ENCODE peak calls at places on chromosome 15, in five cellular contexts. A is GM23338, M is mammary epithelial cell, H is endothelial cell of umbilical vein, F is brain microvascular endothelial cell. Z is an unnamed sample.

GRCh38 chr15:100663066-100663465 is 60.7 kb downstream of the ASB7 start:
- DNase-seq in M (no peak), F (no peak), H (no peak), A (peak), Z (no peak)

GRCh38 chr15:82648257-82649103 is 1.3 kb upstream of the CPEB1 start:
- DNase-seq in F (no peak), A (peak), H (no peak), M (no peak), Z (no peak)

GRCh38 chr15:101167791-101168462 is 83.9 kb downstream of the CHSY1 start:
- DNase-seq in H (peak), A (no peak), F (peak), M (peak), Z (peak)

GRCh38 chr15:85100186-85100937 is 118.7 kb downstream of the PDE8A start:
- DNase-seq in H (no peak), F (no peak), M (no peak), A (no peak), Z (no peak)

GRCh38 chr15:94327356-94327936 is 96.1 kb downstream of the MCTP2 start:
- DNase-seq in F (peak), M (peak), A (peak), H (peak), Z (no peak)

GRCh38 chr15:101348643-101349496 is 53.8 kb upstream of the SNRPA1 start:
- DNase-seq in H (no peak), M (peak), A (no peak), F (no peak), Z (no peak)

GRCh38 chr15:101310163-101310480 is 15.1 kb upstream of the SNRPA1 start:
- DNase-seq in A (no peak), H (no peak), F (no peak), M (no peak), Z (no peak)

GRCh38 chr15:31440754-31441298 is 114.2 kb downstream of the KLF13 start:
- DNase-seq in F (no peak), H (peak), M (no peak), A (peak), Z (no peak)

GRCh38 chr15:41513282-41514227 is at the start of gene LTK:
- DNase-seq in A (peak), H (no peak), F (no peak), M (no peak), Z (no peak)

GRCh38 chr15:25250011-25250596 is 188.7 kb downstream of the UBE3A start:
- DNase-seq in F (no peak), M (no peak), H (no peak), A (no peak), Z (no peak)

GRCh38 chr15:38145671-38146111 is 106.9 kb upstream of the SPRED1 start:
- DNase-seq in M (no peak), H (no peak), F (no peak), A (no peak), Z (no peak)

GRCh38 chr15:39156166-39156565 is 424.7 kb upstream of the THBS1 start:
- DNase-seq in A (no peak), M (no peak), H (no peak), F (no peak), Z (no peak)

GRCh38 chr15:42088801-42089640 is 5.3 kb downstream of the PLA2G4D start:
- DNase-seq in F (no peak), A (no peak), M (no peak), H (no peak), Z (no peak)

GRCh38 chr15:72127724-72128322 is 9.6 kb downstream of the SENP8 start:
- DNase-seq in F (no peak), M (no peak), H (no peak), A (no peak), Z (no peak)
- H3K4me3 ChIP-seq in F (no peak), M (no peak), H (no peak), A (no peak), Z (no peak)

GRCh38 chr15:72671531-72671930 is 14.5 kb downstream of the HIGD2B start:
- DNase-seq in H (no peak), A (peak), F (no peak), M (no peak), Z (no peak)
- H3K27ac ChIP-seq in H (no peak), A (peak), F (no peak), M (no peak), Z (no peak)

GRCh38 chr15:61522375-61522774 is 293.3 kb upstream of the RORA start:
- DNase-seq in H (no peak), F (no peak), M (no peak), A (no peak), Z (no peak)

GRCh38 chr15:61524091-61524490 is 295.0 kb upstream of the RORA start:
- DNase-seq in A (no peak), H (peak), M (no peak), F (no peak), Z (no peak)

GRCh38 chr15:61528590-61528929 is 299.5 kb upstream of the RORA start:
- DNase-seq in M (no peak), H (peak), A (peak), F (no peak), Z (no peak)

GRCh38 chr15:61530769-61531168 is 301.7 kb upstream of the RORA start:
- DNase-seq in H (peak), M (peak), F (no peak), A (peak), Z (no peak)

GRCh38 chr15:61527836-61528589 is 298.9 kb upstream of the RORA start:
- DNase-seq in M (peak), A (peak), H (peak), F (no peak), Z (no peak)
- H3K4me3 ChIP-seq in M (no peak), A (peak), H (no peak), F (no peak), Z (no peak)

GRCh38 chr15:37014137-37014536 is 86.2 kb downstream of the MEIS2 start:
- DNase-seq in M (no peak), A (no peak), H (no peak), F (no peak), Z (peak)

GRCh38 chr15:37016287-37016686 is 84.1 kb downstream of the MEIS2 start:
- DNase-seq in A (no peak), F (peak), M (no peak), H (no peak), Z (peak)

GRCh38 chr15:37015025-37015424 is 85.3 kb downstream of the MEIS2 start:
- DNase-seq in F (no peak), M (peak), A (no peak), H (no peak), Z (peak)

GRCh38 chr15:37015476-37015875 is 84.9 kb downstream of the MEIS2 start:
- DNase-seq in A (peak), M (no peak), F (no peak), H (no peak), Z (no peak)

GRCh38 chr15:37014566-37014965 is 85.8 kb downstream of the MEIS2 start:
- DNase-seq in H (no peak), A (no peak), M (no peak), F (no peak), Z (no peak)
- H3K27ac ChIP-seq in H (no peak), A (no peak), M (no peak), F (no peak), Z (peak)

DNA sequence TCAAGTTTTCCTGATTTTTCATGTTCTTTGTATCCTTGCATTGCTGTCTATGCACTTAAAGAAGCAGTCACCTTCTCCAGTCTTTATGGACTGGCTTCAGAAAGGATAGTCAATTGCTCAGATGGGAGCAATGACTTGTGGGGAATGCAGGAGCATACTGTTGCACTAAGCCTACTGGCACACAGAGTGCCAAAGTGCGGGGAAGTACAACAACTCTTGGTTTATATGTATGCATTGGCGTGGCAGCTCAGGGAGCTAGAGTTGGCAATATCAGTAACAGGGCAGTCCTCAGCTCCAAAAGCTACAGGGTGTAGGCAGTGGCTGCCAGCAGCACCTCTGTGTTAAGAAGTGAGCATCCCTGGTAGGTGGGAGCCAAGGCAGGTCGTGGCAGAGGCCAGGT is 141.1 kb downstream of the SCAPER start:
- DNase-seq in M (no peak), F (no peak), A (no peak), H (no peak), Z (no peak)
- H3K4me3 ChIP-seq in M (no peak), F (no peak), A (no peak), H (no peak), Z (no peak)

GRCh38 chr15:75024102-75024636 is 779 bp downstream of the PPCDC start:
- DNase-seq in F (no peak), M (peak), A (peak), H (peak), Z (peak)

GRCh38 chr15:75023194-75024101 is at the start of gene PPCDC:
- DNase-seq in H (peak), F (peak), A (peak), M (peak), Z (peak)

GRCh38 chr15:75022808-75023193 is 589 bp upstream of the PPCDC start:
- DNase-seq in M (no peak), F (no peak), H (no peak), A (no peak), Z (no peak)

GRCh38 chr15:75025548-75026260 is 2.3 kb downstream of the PPCDC start:
- DNase-seq in F (no peak), A (no peak), M (no peak), H (no peak), Z (no peak)

GRCh38 chr15:75025102-75025501 is 1.7 kb downstream of the PPCDC start:
- DNase-seq in H (no peak), F (no peak), M (no peak), A (no peak), Z (no peak)
- H3K27ac ChIP-seq in H (no peak), F (no peak), M (no peak), A (no peak), Z (no peak)

DNA sequence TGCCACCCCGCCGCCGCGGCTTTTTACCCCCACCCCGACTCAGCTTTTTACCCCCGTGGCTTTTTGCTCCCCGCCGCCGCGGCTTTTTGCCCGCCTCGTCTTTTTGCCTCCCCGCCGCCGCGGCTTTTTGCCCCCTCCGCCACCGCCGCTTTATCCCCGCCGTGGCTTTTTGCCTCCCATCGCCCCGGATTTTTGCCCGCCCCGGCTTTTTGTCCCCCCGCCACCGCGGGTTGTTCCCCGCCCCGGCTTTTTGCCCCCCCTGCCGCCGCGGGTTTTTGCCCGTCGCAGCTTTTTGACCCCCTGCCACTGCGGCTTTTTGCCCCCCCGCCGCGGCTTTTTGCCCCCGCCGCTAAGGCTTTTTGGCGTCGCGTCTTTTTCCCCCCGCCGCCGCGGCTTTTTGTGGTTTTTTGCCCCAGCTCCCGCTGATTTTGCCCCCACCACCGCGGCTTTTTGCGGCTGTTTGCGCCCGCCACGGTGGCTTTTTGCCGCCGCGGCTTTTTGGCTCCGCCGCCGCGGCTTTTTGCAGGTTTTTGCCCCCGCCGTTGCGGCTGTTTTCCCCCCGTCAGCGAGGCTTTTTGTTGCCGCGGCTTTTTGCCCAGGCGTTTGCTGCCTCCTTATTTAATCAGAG is 597.2 kb downstream of the GOLGA6L6 start:
- DNase-seq in A (no peak), F (no peak), H (no peak), M (no peak), Z (no peak)
- H3K4me3 ChIP-seq in A (no peak), F (no peak), H (no peak), M (no peak), Z (no peak)

GRCh38 chr15:29516929-29517328 is 247.3 kb upstream of the NSMCE3 start:
- DNase-seq in A (no peak), F (no peak), M (no peak), H (no peak), Z (no peak)

GRCh38 chr15:29514931-29515330 is 245.3 kb upstream of the NSMCE3 start:
- DNase-seq in A (no peak), M (no peak), F (no peak), H (no peak), Z (no peak)

GRCh38 chr15:29511663-29512062 is 242.0 kb upstream of the NSMCE3 start:
- DNase-seq in A (no peak), F (no peak), H (no peak), M (no peak), Z (no peak)
- H3K27ac ChIP-seq in A (no peak), F (no peak), H (no peak), M (no peak), Z (no peak)